ENCODE peak calls at places on chromosome 1, in ten cellular contexts. C is hypothalamus; W is C1 segment of cervical spinal cord; J is HS-27A; D is neural crest cell; R is T-cell; P is NT2/D1; N is activated CD4-positive, alpha-beta T cell treated with anti-CD3 and anti-CD28 coated beads for 24 hours; H is NCI-H510A; M is cardiac septum. L is an unnamed sample.

GRCh38 chr1:12595839-12596821 is 21.9 kb downstream of the DHRS3 start:
- DNase-seq in R (no peak), P (no peak), W (peak), C (no peak), N (no peak), M (peak), D (peak), J (peak), H (peak), L (peak)

GRCh38 chr1:218274551-218274950 is 10.5 kb upstream of the RRP15 start:
- DNase-seq in H (no peak), R (no peak), N (no peak), C (no peak), J (no peak), D (no peak), P (no peak), M (no peak), W (no peak), L (no peak)

GRCh38 chr1:201357636-201358348 is 19.7 kb downstream of the TNNT2 start:
- DNase-seq in H (no peak), D (no peak), C (no peak), R (no peak), J (no peak), M (peak), P (no peak), W (no peak), N (no peak), L (no peak)

GRCh38 chr1:62782197-62782886 is 1.6 kb upstream of the ATG4C start:
- DNase-seq in P (no peak), H (no peak), J (no peak), W (no peak), D (no peak), R (no peak), N (no peak), M (no peak), C (no peak), L (no peak)

GRCh38 chr1:91099746-91100621 is 78.1 kb upstream of the ZNF644 start:
- DNase-seq in M (no peak), D (no peak), H (no peak), N (no peak), R (no peak), J (no peak), W (no peak), C (no peak), P (no peak), L (no peak)

GRCh38 chr1:226092955-226093354 is 30.4 kb downstream of the H3-3A start:
- DNase-seq in D (no peak), J (no peak), R (no peak), P (no peak), M (no peak), N (no peak), W (no peak), C (no peak), H (no peak), L (no peak)

GRCh38 chr1:41576206-41576605 is 91.7 kb upstream of the EDN2 start:
- DNase-seq in R (no peak), H (no peak), J (no peak), W (no peak), P (no peak), N (no peak), C (no peak), D (no peak), M (no peak), L (no peak)

GRCh38 chr1:33996281-33996680 is 132.4 kb downstream of the HMGB4 start:
- DNase-seq in R (no peak), D (no peak), N (no peak), M (no peak), H (no peak), J (no peak), C (no peak), P (no peak), W (no peak), L (no peak)

GRCh38 chr1:204072951-204073836 is at the start of gene SOX13:
- DNase-seq in M (peak), N (no peak), R (no peak), W (peak), H (peak), C (no peak), D (peak), P (peak), J (peak), L (peak)

GRCh38 chr1:76901158-76901767 is 34.0 kb downstream of the ST6GALNAC5 start:
- DNase-seq in M (no peak), D (peak), J (peak), R (peak), W (no peak), P (peak), N (peak), H (no peak), C (no peak), L (peak)

GRCh38 chr1:181516706-181517105 is 33.4 kb downstream of the CACNA1E start:
- DNase-seq in R (no peak), P (no peak), N (no peak), C (no peak), J (no peak), W (no peak), M (no peak), H (no peak), D (no peak), L (no peak)

GRCh38 chr1:232012773-232013386 is 386.3 kb downstream of the DISC1 start:
- DNase-seq in W (no peak), J (no peak), C (no peak), N (no peak), D (no peak), P (no peak), R (no peak), M (no peak), H (peak), L (no peak)

GRCh38 chr1:170967042-170967910 is 31.9 kb downstream of the MROH9 start:
- DNase-seq in D (no peak), J (no peak), M (no peak), C (no peak), N (no peak), H (peak), R (no peak), W (no peak), P (peak), L (peak)

GRCh38 chr1:200665851-200666250 is 3.9 kb downstream of the DDX59 start:
- DNase-seq in J (no peak), R (no peak), W (no peak), N (no peak), P (peak), M (no peak), C (no peak), D (no peak), H (no peak), L (no peak)

GRCh38 chr1:10515627-10516026 is 40.9 kb downstream of the PEX14 start:
- DNase-seq in J (no peak), M (no peak), R (no peak), P (no peak), D (no peak), N (no peak), C (no peak), W (no peak), H (no peak), L (no peak)

GRCh38 chr1:246569248-246570238 is 3.3 kb downstream of the CNST start:
- DNase-seq in N (no peak), D (no peak), P (no peak), C (no peak), W (no peak), M (no peak), J (no peak), H (peak), R (peak), L (no peak)

GRCh38 chr1:1001631-1002300 is 1.9 kb upstream of the HES4 start:
- DNase-seq in R (peak), W (peak), J (no peak), D (peak), C (no peak), M (peak), H (peak), N (peak), P (no peak), L (peak)

GRCh38 chr1:41964400-41964799 is 45.7 kb upstream of the HIVEP3 start:
- DNase-seq in P (no peak), N (no peak), D (no peak), R (no peak), H (no peak), W (no peak), J (no peak), C (no peak), M (no peak), L (no peak)